ENCODE peak calls at places on chromosomes 11 and 22, in six cellular contexts. Q is H1; A is mesenteric fat pad; M is CD4-positive, alpha-beta T cell; H is T-helper 9 cell; P is mucosa of descending colon. Z is an unnamed sample.

GRCh38 chr11:106011481-106011880 is 10.6 kb downstream of the MSANTD4 start:
- DNase-seq in P (no peak), A (no peak), M (no peak), H (no peak), Q (no peak), Z (no peak)

GRCh38 chr11:123653997-123654565 is 343 bp downstream of the SCN3B start:
- DNase-seq in P (peak), M (no peak), A (no peak), Q (peak), H (no peak), Z (peak)

GRCh38 chr22:25169278-25170031 is 30.2 kb upstream of the CRYBB3 start:
- DNase-seq in M (no peak), P (no peak), Q (no peak), H (no peak), A (no peak), Z (no peak)

GRCh38 chr11:119410501-119410900 is 12.5 kb downstream of the THY1 start:
- DNase-seq in H (no peak), P (no peak), Q (no peak), A (no peak), M (no peak), Z (no peak)

GRCh38 chr22:46421272-46421671 is 85.8 kb downstream of the TRMU start:
- DNase-seq in A (no peak), Q (no peak), M (no peak), P (no peak), H (no peak), Z (no peak)

GRCh38 chr11:131770801-131771200 is 400.4 kb downstream of the NTM start:
- DNase-seq in A (no peak), M (no peak), H (no peak), P (no peak), Q (no peak), Z (no peak)

GRCh38 chr22:47452184-47452583 is 689.7 kb downstream of the TBC1D22A start:
- DNase-seq in M (no peak), H (no peak), P (no peak), A (peak), Q (no peak), Z (peak)

GRCh38 chr22:31609716-31610115 is 52.3 kb downstream of the PISD start:
- DNase-seq in P (no peak), M (no peak), Q (no peak), H (no peak), A (no peak), Z (no peak)

GRCh38 chr11:122399375-122399774 is 256.1 kb upstream of the UBASH3B start:
- DNase-seq in Q (no peak), P (no peak), A (no peak), H (no peak), M (no peak), Z (no peak)

GRCh38 chr11:30488304-30488998 is 97.7 kb downstream of the MPPED2 start:
- DNase-seq in A (no peak), H (no peak), Q (no peak), P (no peak), M (no peak), Z (peak)

GRCh38 chr11:113305440-113306336 is 8.7 kb upstream of the TTC12 start:
- DNase-seq in M (peak), P (peak), H (peak), A (no peak), Q (peak), Z (peak)

GRCh38 chr22:48894804-48895250 is 932.8 kb downstream of the BRD1 start:
- DNase-seq in Q (no peak), A (peak), M (no peak), P (no peak), H (no peak), Z (no peak)

GRCh38 chr11:74185695-74186094 is 14.6 kb downstream of the PPME1 start:
- DNase-seq in Q (no peak), P (no peak), M (no peak), H (no peak), A (no peak), Z (no peak)

GRCh38 chr22:39144101-39144815 is 8.2 kb downstream of the CBX7 start:
- DNase-seq in H (peak), Q (no peak), A (no peak), P (peak), M (peak), Z (no peak)

GRCh38 chr22:49088801-49089791 is 738.6 kb downstream of the BRD1 start:
- DNase-seq in P (no peak), A (no peak), Q (no peak), H (no peak), M (no peak), Z (no peak)

GRCh38 chr11:46348986-46349401 is 1.7 kb downstream of the DGKZ start:
- DNase-seq in Q (no peak), P (peak), H (no peak), A (no peak), M (no peak), Z (no peak)

GRCh38 chr11:111360150-111361043 is 18.7 kb downstream of the POU2AF1 start:
- DNase-seq in P (peak), A (no peak), M (no peak), H (no peak), Q (no peak), Z (no peak)

GRCh38 chr11:9754041-9754471 is 90.2 kb downstream of the SWAP70 start:
- DNase-seq in H (no peak), M (no peak), A (no peak), P (no peak), Q (no peak), Z (no peak)